ENCODE peak calls at places on chromosomes 1 and 21, in five cellular contexts. D, L, M, K and V are unnamed samples.
A peak's percentile ranks its signal among the peaks of the same experiment; 100 is the strongest.

GRCh38 chr1:223482132-223482531 is 88.9 kb downstream of the CCDC185 start:
- DNase-seq in K (no peak), M (no peak), L (no peak), D (no peak), V (no peak)

GRCh38 chr1:198449727-198450433 is 90.6 kb downstream of the ATP6V1G3 start:
- DNase-seq in D (no peak), L (no peak), K (no peak), M (no peak), V (no peak)

GRCh38 chr1:15452216-15452615 is 4.3 kb upstream of the CELA2A start:
- DNase-seq in M (no peak), D (no peak), L (no peak), K (no peak), V (no peak)

GRCh38 chr1:64196074-64196869 is 7.2 kb upstream of the UBE2U start:
- DNase-seq in K (no peak), M (no peak), L (no peak), D (no peak), V (no peak)

GRCh38 chr21:41816583-41817165 is 49.8 kb upstream of the RIPK4 start:
- DNase-seq in L (no peak), D (peak; percentile 81), K (peak; percentile 13), M (no peak), V (no peak)

GRCh38 chr1:210541680-210542358 is 213.1 kb downstream of the HHAT start:
- DNase-seq in L (no peak), M (no peak), K (no peak), D (no peak), V (no peak)

GRCh38 chr1:193533883-193534282 is 347.5 kb upstream of the B3GALT2 start:
- DNase-seq in M (no peak), D (no peak), L (peak; percentile 98), K (no peak), V (peak; percentile 1)

GRCh38 chr1:212608956-212609700 is 567 bp downstream of the ATF3 start:
- DNase-seq in L (no peak), M (no peak), K (peak; percentile 17), D (peak; percentile 74), V (no peak)

GRCh38 chr1:202625416-202626360 is 84.6 kb downstream of the SYT2 start:
- DNase-seq in K (no peak), L (no peak), D (peak; percentile 78), M (peak; percentile 22), V (peak; percentile 31)

GRCh38 chr1:28580706-28581530 is 11.1 kb upstream of the RAB42 start:
- DNase-seq in L (no peak), M (peak; percentile 14), K (peak; percentile 51), D (peak; percentile 79), V (no peak)

GRCh38 chr1:200877839-200878551 is 5.2 kb downstream of the GPR25 start:
- DNase-seq in M (no peak), D (peak; percentile 89), K (no peak), L (no peak), V (no peak)

GRCh38 chr1:112646225-112646624 is 26.6 kb downstream of the CAPZA1 start:
- DNase-seq in D (no peak), L (no peak), K (no peak), M (no peak), V (no peak)

GRCh38 chr1:225780134-225780533 is 2.5 kb downstream of the SRP9 start:
- DNase-seq in M (no peak), K (no peak), D (no peak), L (no peak), V (no peak)

GRCh38 chr1:41626616-41627375 is 142.3 kb upstream of the EDN2 start:
- DNase-seq in M (no peak), L (no peak), D (peak; percentile 33), K (no peak), V (no peak)

GRCh38 chr1:155205035-155205434 is 2.7 kb downstream of the THBS3 start:
- DNase-seq in L (no peak), K (no peak), D (no peak), M (no peak), V (no peak)

GRCh38 chr1:241677171-241677570 is 25.1 kb downstream of the WDR64 start:
- DNase-seq in K (no peak), M (no peak), L (no peak), D (peak; percentile 63), V (no peak)

GRCh38 chr1:85607126-85607912 is 26.8 kb downstream of the CCN1 start:
- DNase-seq in M (no peak), K (no peak), D (no peak), L (no peak), V (no peak)

GRCh38 chr1:93601686-93602085 is 80.0 kb downstream of the BCAR3 start:
- DNase-seq in M (no peak), L (no peak), D (no peak), K (no peak), V (no peak)

GRCh38 chr1:165369255-165369848 is 12.8 kb upstream of the LMX1A start:
- DNase-seq in D (peak; percentile 50), K (no peak), L (no peak), M (no peak), V (peak; percentile 4)

GRCh38 chr21:31173881-31174555 is 135.7 kb upstream of the KRTAP19-8 start:
- DNase-seq in D (no peak), M (no peak), K (no peak), L (no peak), V (no peak)

GRCh38 chr1:2783069-2783434 is 18.4 kb downstream of the TTC34 start:
- DNase-seq in L (no peak), M (no peak), D (no peak), K (no peak), V (no peak)

GRCh38 chr1:183920651-183921050 is 115.7 kb downstream of the RGL1 start:
- DNase-seq in K (no peak), M (no peak), D (no peak), L (peak; percentile 5), V (peak; percentile 57)

GRCh38 chr1:246001821-246002220 is 505.3 kb downstream of the SMYD3 start:
- DNase-seq in M (no peak), K (no peak), D (no peak), L (peak; percentile 46), V (no peak)

GRCh38 chr1:186983327-186983726 is 154.6 kb downstream of the PLA2G4A start:
- DNase-seq in K (no peak), L (no peak), D (no peak), M (peak; percentile 53), V (no peak)

GRCh38 chr21:41899431-41900202 is 20.5 kb upstream of the PRDM15 start:
- DNase-seq in D (no peak), L (no peak), K (no peak), M (no peak), V (no peak)

GRCh38 chr1:97919568-97920261 is 1.1 kb downstream of the DPYD start:
- DNase-seq in M (no peak), K (no peak), L (no peak), D (no peak), V (no peak)

GRCh38 chr1:9809122-9809521 is 14.6 kb downstream of the CLSTN1 start:
- DNase-seq in M (no peak), L (no peak), D (no peak), K (no peak), V (no peak)

GRCh38 chr1:18332626-18333025 is 148.1 kb upstream of the KLHDC7A start:
- DNase-seq in L (no peak), M (no peak), D (no peak), K (no peak), V (no peak)

GRCh38 chr1:44237721-44238457 is 24.6 kb downstream of the DMAP1 start:
- DNase-seq in K (no peak), L (no peak), D (peak; percentile 50), M (no peak), V (no peak)

GRCh38 chr21:45464309-45464708 is 59.3 kb downstream of the COL18A1 start:
- DNase-seq in M (no peak), D (peak; percentile 47), L (no peak), K (no peak), V (no peak)

GRCh38 chr1:87603636-87604035 is 275.0 kb downstream of the LMO4 start:
- DNase-seq in K (no peak), M (no peak), L (no peak), D (no peak), V (no peak)

GRCh38 chr1:153976819-153977249 is 640 bp downstream of the JTB start:
- DNase-seq in D (no peak), L (no peak), K (no peak), M (no peak), V (no peak)

GRCh38 chr1:220123889-220124288 is 30.0 kb downstream of the IARS2 start:
- DNase-seq in L (no peak), M (no peak), K (no peak), D (peak; percentile 31), V (no peak)

GRCh38 chr1:183065168-183065670 is 42.0 kb downstream of the LAMC1 start:
- DNase-seq in L (no peak), K (no peak), M (no peak), D (no peak), V (no peak)